ENCODE peak calls at places on chromosomes 3 and 15, in five cellular contexts. M, R, C, Y and D are unnamed samples.

GRCh38 chr3:98557324-98558010 is 25.7 kb downstream of the GPR15 start:
- DNase-seq in M (peak; percentile 63), R (peak; percentile 59), C (no peak), Y (no peak), D (no peak)

GRCh38 chr3:167739190-167739589 is 3.7 kb downstream of the SERPINI1 start:
- DNase-seq in M (no peak), R (no peak), C (peak; percentile 80), Y (no peak), D (no peak)

GRCh38 chr15:85592148-85592547 is 202.6 kb downstream of the KLHL25 start:
- DNase-seq in M (no peak), R (no peak), C (no peak), Y (no peak), D (no peak)

GRCh38 chr3:13420817-13421755 is 964 bp upstream of the NUP210 start:
- DNase-seq in M (peak; percentile 81), R (peak; percentile 80), C (no peak), Y (no peak), D (no peak)

GRCh38 chr15:74170845-74171578 is 2.5 kb upstream of the ISLR start:
- DNase-seq in M (no peak), R (no peak), C (no peak), Y (no peak), D (no peak)

GRCh38 chr15:48191574-48192225 is at the start of gene CTXN2:
- DNase-seq in M (no peak), R (no peak), C (no peak), Y (no peak), D (no peak)

GRCh38 chr3:24401811-24402185 is 92.9 kb downstream of the THRB start:
- DNase-seq in M (no peak), R (no peak), C (no peak), Y (no peak), D (no peak)

GRCh38 chr15:73617310-73617709 is 15.9 kb downstream of the NPTN start:
- DNase-seq in M (no peak), R (no peak), C (no peak), Y (no peak), D (no peak)

GRCh38 chr15:39300451-39301153 is 280.3 kb upstream of the THBS1 start:
- DNase-seq in M (no peak), R (no peak), C (no peak), Y (no peak), D (no peak)

GRCh38 chr15:40930430-40931299 is 1.5 kb downstream of the DLL4 start:
- DNase-seq in M (peak; percentile 76), R (peak; percentile 70), C (no peak), Y (peak; percentile 81), D (peak; percentile 79)